ENCODE peak calls at places on chromosomes 6 and 20, in five cellular contexts. B is right lobe of liver; Q is breast epithelium; D is lung; G is CD4-positive, alpha-beta T cell. E is an unnamed sample.

GRCh38 chr6:98946877-98947410 is 802 bp downstream of the FBXL4 start:
- DNase-seq in B (peak; percentile 53), Q (peak; percentile 23), D (peak; percentile 31), G (peak; percentile 42), E (peak; percentile 85)

GRCh38 chr20:41373384-41373783 is 6.8 kb upstream of the EMILIN3 start:
- DNase-seq in B (no peak), Q (no peak), D (no peak), G (no peak), E (no peak)

GRCh38 chr6:169883316-169883715 is 131.9 kb downstream of the ERMARD start:
- DNase-seq in B (no peak), Q (no peak), D (no peak), G (no peak), E (peak; percentile 48)

GRCh38 chr6:125871365-125871764 is 80.6 kb downstream of the NCOA7 start:
- DNase-seq in B (no peak), Q (peak; percentile 26), D (no peak), G (no peak), E (no peak)

GRCh38 chr20:17624070-17624469 is 54.2 kb downstream of the DSTN start:
- DNase-seq in B (no peak), Q (no peak), D (no peak), G (no peak), E (peak; percentile 31)

GRCh38 chr6:24495516-24495847 is 713 bp downstream of the ALDH5A1 start:
- DNase-seq in B (peak; percentile 73), Q (peak; percentile 31), D (peak; percentile 84), G (peak; percentile 12), E (peak; percentile 91)

GRCh38 chr20:21719592-21720214 is 14.2 kb downstream of the PAX1 start:
- DNase-seq in B (no peak), Q (no peak), D (peak; percentile 57), G (no peak), E (no peak)

GRCh38 chr6:166019214-166019613 is 148.4 kb downstream of the TBXT start:
- DNase-seq in B (no peak), Q (no peak), D (no peak), G (no peak), E (no peak)

GRCh38 chr6:110400208-110400607 is 15.2 kb downstream of the DDO start:
- DNase-seq in B (no peak), Q (no peak), D (no peak), G (no peak), E (no peak)

GRCh38 chr6:1987640-1988039 is 257.8 kb downstream of the GMDS start:
- DNase-seq in B (no peak), Q (no peak), D (no peak), G (no peak), E (no peak)

GRCh38 chr6:109002100-109002697 is 92.4 kb downstream of the SESN1 start:
- DNase-seq in B (no peak), Q (peak; percentile 30), D (no peak), G (no peak), E (no peak)

GRCh38 chr20:9889270-9889981 is 50.5 kb upstream of the PAK5 start:
- DNase-seq in B (no peak), Q (no peak), D (no peak), G (no peak), E (no peak)

GRCh38 chr20:9884666-9885065 is 45.8 kb upstream of the PAK5 start:
- DNase-seq in B (no peak), Q (no peak), D (no peak), G (no peak), E (no peak)

GRCh38 chr20:9878096-9878495 is 39.2 kb upstream of the PAK5 start:
- DNase-seq in B (no peak), Q (no peak), D (no peak), G (no peak), E (no peak)

GRCh38 chr20:9886227-9886626 is 47.4 kb upstream of the PAK5 start:
- DNase-seq in B (no peak), Q (no peak), D (no peak), G (no peak), E (no peak)

GRCh38 chr20:9884061-9884460 is 45.2 kb upstream of the PAK5 start:
- DNase-seq in B (no peak), Q (no peak), D (no peak), G (no peak), E (no peak)
- TF ChIP-seq CTCF in B (no peak), Q (no peak), D (no peak), G (no peak), E (no peak)

GRCh38 chr6:122969999-122970398 is 26.0 kb upstream of the CLVS2 start:
- DNase-seq in B (no peak), Q (no peak), D (no peak), G (no peak), E (no peak)
- TF ChIP-seq CTCF in B (no peak), Q (no peak), D (no peak), G (no peak), E (no peak)

DNA sequence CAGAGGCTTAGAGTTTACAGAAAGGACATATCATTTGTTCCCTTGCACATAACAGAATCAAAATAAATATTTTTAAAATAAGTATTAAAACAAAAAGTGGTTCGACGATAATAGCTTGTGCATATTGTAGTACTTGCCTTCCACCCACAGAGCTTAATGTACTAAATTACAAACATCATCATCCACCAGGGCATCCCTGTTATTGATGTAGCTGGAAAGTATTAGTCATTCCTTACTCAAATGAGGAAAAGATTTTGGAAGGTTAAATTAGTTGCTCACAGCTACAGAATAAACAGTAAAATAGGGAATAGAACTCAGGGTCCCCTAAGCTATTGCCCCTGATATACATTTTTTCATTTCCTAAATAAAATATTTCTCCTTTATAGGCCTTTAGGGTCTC is 150.3 kb downstream of the PTPRK start:
- DNase-seq in B (no peak), Q (no peak), D (no peak), G (no peak), E (no peak)
- TF ChIP-seq CTCF in B (no peak), Q (no peak), D (no peak), G (no peak), E (no peak)

GRCh38 chr6:3209114-3210023 is 18.1 kb downstream of the TUBB2B start:
- DNase-seq in B (no peak), Q (peak; percentile 44), D (peak; percentile 72), G (no peak), E (no peak)
- TF ChIP-seq CTCF in B (no peak), Q (no peak), D (no peak), G (no peak), E (no peak)

GRCh38 chr6:12636336-12636735 is 80.2 kb upstream of the PHACTR1 start:
- DNase-seq in B (no peak), Q (no peak), D (no peak), G (no peak), E (no peak)
- TF ChIP-seq CTCF in B (no peak), Q (no peak), D (no peak), G (no peak), E (no peak)

DNA sequence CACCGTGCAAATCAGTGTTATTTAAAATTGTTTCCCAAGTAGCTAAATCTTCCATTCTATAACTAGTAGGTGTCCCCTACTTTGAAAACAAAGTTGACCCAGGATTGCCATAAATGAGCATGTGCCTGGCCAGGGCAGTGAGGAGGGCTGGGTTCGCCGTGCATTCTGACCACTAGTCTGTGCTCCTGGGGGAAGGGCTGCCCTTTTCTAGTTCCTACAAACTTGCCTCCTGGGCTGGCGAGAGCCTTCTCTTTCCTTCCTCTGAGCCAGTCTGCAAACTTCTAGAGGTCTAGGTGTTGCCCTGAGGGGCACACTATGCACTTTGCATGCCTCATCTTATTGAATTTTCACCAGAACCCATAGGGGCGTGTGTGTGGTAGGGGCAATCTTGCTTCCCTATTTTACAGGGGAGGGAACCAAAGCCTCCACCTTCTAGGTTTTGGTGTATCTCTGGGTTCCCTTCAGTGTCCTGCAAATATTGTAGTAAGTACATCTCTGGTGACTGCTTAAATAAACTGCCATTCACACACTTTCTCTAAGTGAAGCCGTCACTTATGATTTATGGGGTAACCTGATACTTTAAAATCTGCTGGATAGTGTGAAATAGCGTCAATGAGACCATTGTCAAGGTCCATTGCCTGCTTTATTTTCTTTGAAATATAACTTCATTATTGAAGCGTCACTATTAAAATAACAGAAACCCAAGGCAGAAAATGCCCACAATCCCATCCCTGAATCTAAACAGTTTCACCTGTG is 42.2 kb downstream of the CDH26 start:
- DNase-seq in B (no peak), Q (no peak), D (no peak), G (no peak), E (no peak)
- TF ChIP-seq CTCF in B (no peak), Q (no peak), D (no peak), G (no peak), E (no peak)

GRCh38 chr20:33401042-33401921 is at the start of gene CDK5RAP1:
- DNase-seq in B (peak; percentile 79), Q (peak; percentile 69), D (peak; percentile 89), G (peak; percentile 78), E (peak; percentile 95)
- TF ChIP-seq CTCF in B (no peak), Q (no peak), D (no peak), G (no peak), E (no peak)

E was measured in spleen.